ENCODE peak calls at places on chromosomes 12 and 14, in four cellular contexts. One of them, this sample, is unnamed.

GRCh38 chr14:93976477-93977057 is at the start of gene ASB2:
- DNase-seq in activated T-helper 1 cell treated with anti-CD3 and anti-CD28 coated beads, Interleukin-12 subunit alpha, Interleukin-12 subunit beta, Interleukin-2, Interleukin-4 antibody, amounts not matched to agents 30 ng/mL and 10 ng/mL and 1 ng/mL, durations not matched to agents 14 hours and 24 hours and 36 hours: no peak
- DNase-seq in GM04504: no peak
- DNase-seq in myocyte: no peak
- DNase-seq in this sample: no peak

GRCh38 chr14:91693342-91693741 is 38.5 kb downstream of the CATSPERB start:
- DNase-seq in GM04504: peak; percentile 1
- DNase-seq in activated T-helper 1 cell treated with anti-CD3 and anti-CD28 coated beads, Interleukin-12 subunit alpha, Interleukin-12 subunit beta, Interleukin-2, Interleukin-4 antibody, amounts not matched to agents 30 ng/mL and 10 ng/mL and 1 ng/mL, durations not matched to agents 14 hours and 24 hours and 36 hours: no peak
- DNase-seq in myocyte: no peak
- DNase-seq in this sample: no peak

GRCh38 chr12:120126635-120127005 is 10.1 kb upstream of the RAB35 start:
- DNase-seq in GM04504: no peak
- DNase-seq in activated T-helper 1 cell treated with anti-CD3 and anti-CD28 coated beads, Interleukin-12 subunit alpha, Interleukin-12 subunit beta, Interleukin-2, Interleukin-4 antibody, amounts not matched to agents 30 ng/mL and 10 ng/mL and 1 ng/mL, durations not matched to agents 14 hours and 24 hours and 36 hours: no peak
- DNase-seq in myocyte: no peak
- DNase-seq in this sample: no peak

GRCh38 chr12:82517027-82517426 is 158.7 kb downstream of the METTL25 start:
- DNase-seq in GM04504: no peak
- DNase-seq in myocyte: no peak
- DNase-seq in activated T-helper 1 cell treated with anti-CD3 and anti-CD28 coated beads, Interleukin-12 subunit alpha, Interleukin-12 subunit beta, Interleukin-2, Interleukin-4 antibody, amounts not matched to agents 30 ng/mL and 10 ng/mL and 1 ng/mL, durations not matched to agents 14 hours and 24 hours and 36 hours: no peak
- DNase-seq in this sample: no peak

GRCh38 chr14:103109789-103110415 is 13.4 kb upstream of the TNFAIP2 start:
- DNase-seq in activated T-helper 1 cell treated with anti-CD3 and anti-CD28 coated beads, Interleukin-12 subunit alpha, Interleukin-12 subunit beta, Interleukin-2, Interleukin-4 antibody, amounts not matched to agents 30 ng/mL and 10 ng/mL and 1 ng/mL, durations not matched to agents 14 hours and 24 hours and 36 hours: no peak
- DNase-seq in GM04504: no peak
- DNase-seq in myocyte: peak; percentile 99
- DNase-seq in this sample: no peak

GRCh38 chr12:3034067-3034750 is 43.0 kb upstream of the TSPAN9 start:
- DNase-seq in GM04504: peak; percentile 31
- DNase-seq in activated T-helper 1 cell treated with anti-CD3 and anti-CD28 coated beads, Interleukin-12 subunit alpha, Interleukin-12 subunit beta, Interleukin-2, Interleukin-4 antibody, amounts not matched to agents 30 ng/mL and 10 ng/mL and 1 ng/mL, durations not matched to agents 14 hours and 24 hours and 36 hours: no peak
- DNase-seq in myocyte: peak; percentile 96
- DNase-seq in this sample: no peak

GRCh38 chr14:105918496-105919262 is 392.3 kb downstream of the TMEM121 start:
- DNase-seq in activated T-helper 1 cell treated with anti-CD3 and anti-CD28 coated beads, Interleukin-12 subunit alpha, Interleukin-12 subunit beta, Interleukin-2, Interleukin-4 antibody, amounts not matched to agents 30 ng/mL and 10 ng/mL and 1 ng/mL, durations not matched to agents 14 hours and 24 hours and 36 hours: no peak
- DNase-seq in GM04504: no peak
- DNase-seq in myocyte: no peak
- DNase-seq in this sample: no peak

GRCh38 chr14:103091041-103091882 is 3.3 kb upstream of the EXOC3L4 start:
- DNase-seq in activated T-helper 1 cell treated with anti-CD3 and anti-CD28 coated beads, Interleukin-12 subunit alpha, Interleukin-12 subunit beta, Interleukin-2, Interleukin-4 antibody, amounts not matched to agents 30 ng/mL and 10 ng/mL and 1 ng/mL, durations not matched to agents 14 hours and 24 hours and 36 hours: peak; percentile 64
- DNase-seq in myocyte: peak; percentile 46
- DNase-seq in GM04504: no peak
- DNase-seq in this sample: peak; percentile 78

GRCh38 chr12:47527816-47528215 is 178.0 kb downstream of the RPAP3 start:
- DNase-seq in GM04504: peak; percentile 35
- DNase-seq in activated T-helper 1 cell treated with anti-CD3 and anti-CD28 coated beads, Interleukin-12 subunit alpha, Interleukin-12 subunit beta, Interleukin-2, Interleukin-4 antibody, amounts not matched to agents 30 ng/mL and 10 ng/mL and 1 ng/mL, durations not matched to agents 14 hours and 24 hours and 36 hours: no peak
- DNase-seq in myocyte: no peak
- DNase-seq in this sample: no peak